ENCODE peak calls at places on chromosomes 3 and 15, in nine cellular contexts. X, H, T, E, S, A, L, V and U are unnamed samples.

GRCh38 chr3:146491303-146491702 is 21.9 kb upstream of the PLSCR2 start:
- DNase-seq in E (no peak), V (peak; percentile 71), T (no peak), A (no peak), S (peak; percentile 82), L (no peak), H (no peak), X (peak; percentile 65), U (no peak)

GRCh38 chr15:75109731-75110130 is 86.3 kb downstream of the PPCDC start:
- DNase-seq in H (no peak), A (no peak), E (no peak), T (no peak), X (no peak), V (no peak), L (no peak), S (no peak), U (no peak)

GRCh38 chr15:52408823-52409222 is 113.2 kb upstream of the MYO5C start:
- DNase-seq in L (no peak), S (peak; percentile 10), A (no peak), X (no peak), V (peak; percentile 8), T (no peak), H (no peak), E (no peak), U (no peak)

GRCh38 chr15:61784734-61785133 is 275.5 kb downstream of the VPS13C start:
- DNase-seq in L (no peak), X (no peak), H (no peak), A (no peak), V (no peak), E (no peak), T (no peak), S (no peak), U (no peak)

GRCh38 chr3:99781761-99782160 is 35.9 kb upstream of the CMSS1 start:
- DNase-seq in E (no peak), H (no peak), X (peak; percentile 23), L (peak; percentile 55), S (peak; percentile 59), A (no peak), V (peak; percentile 55), T (no peak), U (no peak)

GRCh38 chr3:174863488-174863887 is 4.4 kb downstream of the NAALADL2 start:
- DNase-seq in L (no peak), X (no peak), V (peak; percentile 37), A (no peak), T (no peak), E (no peak), S (no peak), H (no peak), U (peak; percentile 5)

GRCh38 chr3:127951276-127951675 is 36.2 kb downstream of the KBTBD12 start:
- DNase-seq in L (no peak), X (no peak), T (no peak), S (peak; percentile 65), A (no peak), V (peak; percentile 54), E (no peak), H (no peak), U (no peak)

GRCh38 chr15:51450001-51450400 is 108.5 kb downstream of the GLDN start:
- DNase-seq in T (no peak), E (no peak), H (no peak), X (peak; percentile 37), V (no peak), S (peak; percentile 28), L (peak; percentile 61), A (no peak), U (no peak)

GRCh38 chr3:45960289-45960688 is 17.0 kb downstream of the CXCR6 start:
- DNase-seq in T (no peak), X (no peak), V (no peak), L (no peak), E (no peak), H (no peak), S (no peak), A (no peak), U (no peak)

GRCh38 chr15:36004891-36005508 is 459.0 kb upstream of the DPH6 start:
- DNase-seq in H (no peak), E (no peak), A (no peak), X (peak; percentile 11), S (no peak), T (no peak), L (no peak), V (no peak), U (no peak)

GRCh38 chr15:69734699-69735098 is 282.1 kb downstream of the RPLP1 start:
- DNase-seq in V (no peak), X (no peak), L (no peak), A (no peak), S (no peak), E (no peak), H (no peak), T (no peak), U (no peak)

GRCh38 chr3:147509444-147509843 is 100.3 kb downstream of the ZIC1 start:
- DNase-seq in A (no peak), E (no peak), V (no peak), S (peak; percentile 1), L (no peak), H (no peak), X (peak; percentile 7), T (no peak), U (no peak)

GRCh38 chr15:71294636-71295241 is 179.5 kb downstream of the THSD4 start:
- DNase-seq in L (peak; percentile 40), T (no peak), E (no peak), V (peak; percentile 91), H (no peak), A (no peak), S (peak; percentile 92), X (peak; percentile 73), U (no peak)

GRCh38 chr3:136984837-136985236 is 27.1 kb downstream of the IL20RB start:
- DNase-seq in L (no peak), T (no peak), V (peak; percentile 74), A (peak; percentile 47), H (no peak), E (no peak), S (peak; percentile 35), X (peak; percentile 77), U (no peak)

GRCh38 chr3:149605902-149606301 is 51.9 kb downstream of the WWTR1 start:
- DNase-seq in E (no peak), T (no peak), A (no peak), V (peak; percentile 85), H (no peak), S (peak; percentile 84), X (peak; percentile 64), L (peak; percentile 70), U (no peak)

GRCh38 chr3:177525987-177526712 is 328.9 kb upstream of the TBL1XR1 start:
- DNase-seq in H (no peak), A (no peak), T (no peak), E (no peak), V (no peak), X (peak; percentile 29), S (peak; percentile 19), L (peak; percentile 83), U (no peak)

GRCh38 chr3:71831599-71831998 is 46.7 kb upstream of the PROK2 start:
- DNase-seq in X (peak; percentile 7), L (no peak), T (no peak), E (no peak), V (no peak), S (peak; percentile 11), H (no peak), A (no peak), U (no peak)

GRCh38 chr15:42832577-42832976 is 88.0 kb downstream of the TTBK2 start:
- DNase-seq in V (peak; percentile 88), T (no peak), H (peak; percentile 46), X (peak; percentile 84), A (no peak), E (no peak), S (peak; percentile 93), L (peak; percentile 68), U (no peak)

GRCh38 chr15:42009022-42009421 is 11.8 kb downstream of the PLA2G4E start:
- DNase-seq in E (no peak), L (no peak), T (no peak), V (no peak), X (no peak), H (no peak), A (no peak), S (no peak), U (no peak)

GRCh38 chr3:42683875-42684593 is 1.3 kb upstream of the KLHL40 start:
- DNase-seq in E (no peak), A (peak; percentile 71), V (peak; percentile 97), T (no peak), L (peak; percentile 82), S (peak; percentile 97), H (peak; percentile 76), X (peak; percentile 94), U (peak; percentile 62)

GRCh38 chr3:45064512-45065372 is 38.6 kb downstream of the CLEC3B start:
- DNase-seq in S (peak; percentile 84), L (peak; percentile 93), E (no peak), T (peak; percentile 15), V (peak; percentile 94), X (peak; percentile 82), A (peak; percentile 34), H (no peak), U (no peak)

GRCh38 chr15:84668221-84668982 is 10.4 kb upstream of the NMB start:
- DNase-seq in L (no peak), A (no peak), H (no peak), E (no peak), T (no peak), S (no peak), V (no peak), X (no peak), U (no peak)

GRCh38 chr3:37945407-37945802 is 45.2 kb upstream of the VILL start:
- DNase-seq in A (no peak), L (no peak), E (peak; percentile 42), T (no peak), S (no peak), X (no peak), H (no peak), V (no peak), U (no peak)

GRCh38 chr3:24704496-24704895 is 209.8 kb upstream of the THRB start:
- DNase-seq in S (peak; percentile 54), X (peak; percentile 35), V (no peak), E (no peak), T (no peak), L (peak; percentile 12), A (no peak), H (no peak), U (no peak)